ENCODE peak calls at places on chromosomes 13 and 19, in eight cellular contexts. C is HCT116; D is GM06990; O is lower lobe of right lung; N is BE2C; X is heart left ventricle; J is CD4-positive, alpha-beta T cell; T is lower leg skin. S is an unnamed sample.

GRCh38 chr13:28652002-28652401 is 6.9 kb upstream of the POMP start:
- DNase-seq in X (no peak), C (no peak), D (no peak), J (no peak), O (no peak), N (no peak), T (no peak), S (no peak)

GRCh38 chr19:38780443-38780842 is 7.1 kb upstream of the LGALS7 start:
- DNase-seq in X (no peak), C (no peak), T (no peak), N (no peak), D (no peak), J (no peak), O (peak; percentile 3), S (no peak)

GRCh38 chr13:102402292-102402691 is 444 bp upstream of the FGF14 start:
- DNase-seq in D (no peak), C (no peak), J (no peak), N (peak; percentile 91), O (no peak), X (peak; percentile 53), T (no peak), S (peak; percentile 51)

GRCh38 chr19:33622809-33623511 is 1.2 kb downstream of the CHST8 start:
- DNase-seq in O (no peak), N (peak; percentile 49), T (no peak), D (no peak), X (no peak), J (no peak), C (no peak), S (no peak)

GRCh38 chr13:114146629-114147028 is 14.2 kb upstream of the RASA3 start:
- DNase-seq in X (no peak), O (no peak), C (no peak), J (no peak), T (no peak), D (peak; percentile 44), N (peak; percentile 46), S (no peak)

GRCh38 chr19:5624741-5625140 is 1.9 kb downstream of the SAFB start:
- DNase-seq in X (no peak), J (no peak), T (no peak), N (no peak), O (no peak), C (no peak), D (no peak), S (no peak)

GRCh38 chr13:65856464-65856863 is 1373.7 kb downstream of the PCDH9 start:
- DNase-seq in X (no peak), O (no peak), D (no peak), J (no peak), C (no peak), N (no peak), T (no peak), S (no peak)

GRCh38 chr13:67278230-67278629 is 48.1 kb upstream of the PCDH9 start:
- DNase-seq in O (no peak), X (no peak), D (no peak), N (no peak), J (no peak), T (no peak), C (no peak), S (no peak)

GRCh38 chr13:101382086-101382485 is 34.2 kb downstream of the NALCN start:
- DNase-seq in O (no peak), T (no peak), J (no peak), C (no peak), D (no peak), N (no peak), X (no peak), S (no peak)

GRCh38 chr19:485583-486236 is 10.6 kb upstream of the MADCAM1 start:
- DNase-seq in T (peak; percentile 66), X (no peak), D (no peak), C (no peak), O (no peak), N (no peak), J (no peak), S (peak; percentile 30)

GRCh38 chr13:49296659-49297058 is 48.9 kb downstream of the CDADC1 start:
- DNase-seq in D (no peak), J (no peak), O (no peak), X (no peak), N (no peak), T (no peak), C (no peak), S (no peak)

GRCh38 chr13:33285420-33286124 is at the start of gene STARD13:
- DNase-seq in O (peak; percentile 90), J (no peak), D (peak; percentile 30), C (peak; percentile 59), N (peak; percentile 87), X (peak; percentile 92), T (peak; percentile 96), S (no peak)

GRCh38 chr13:111280666-111281577 is 39.5 kb upstream of the TEX29 start:
- DNase-seq in C (no peak), O (no peak), J (no peak), D (no peak), N (no peak), T (no peak), X (no peak), S (no peak)

GRCh38 chr13:41651413-41652068 is 194.2 kb downstream of the RGCC start:
- DNase-seq in X (no peak), C (no peak), N (no peak), J (no peak), D (no peak), T (peak; percentile 33), O (no peak), S (no peak)

GRCh38 chr13:97026759-97027555 is 32.7 kb upstream of the OXGR1 start:
- DNase-seq in N (no peak), X (no peak), C (no peak), O (no peak), J (no peak), T (no peak), D (no peak), S (no peak)

DNA sequence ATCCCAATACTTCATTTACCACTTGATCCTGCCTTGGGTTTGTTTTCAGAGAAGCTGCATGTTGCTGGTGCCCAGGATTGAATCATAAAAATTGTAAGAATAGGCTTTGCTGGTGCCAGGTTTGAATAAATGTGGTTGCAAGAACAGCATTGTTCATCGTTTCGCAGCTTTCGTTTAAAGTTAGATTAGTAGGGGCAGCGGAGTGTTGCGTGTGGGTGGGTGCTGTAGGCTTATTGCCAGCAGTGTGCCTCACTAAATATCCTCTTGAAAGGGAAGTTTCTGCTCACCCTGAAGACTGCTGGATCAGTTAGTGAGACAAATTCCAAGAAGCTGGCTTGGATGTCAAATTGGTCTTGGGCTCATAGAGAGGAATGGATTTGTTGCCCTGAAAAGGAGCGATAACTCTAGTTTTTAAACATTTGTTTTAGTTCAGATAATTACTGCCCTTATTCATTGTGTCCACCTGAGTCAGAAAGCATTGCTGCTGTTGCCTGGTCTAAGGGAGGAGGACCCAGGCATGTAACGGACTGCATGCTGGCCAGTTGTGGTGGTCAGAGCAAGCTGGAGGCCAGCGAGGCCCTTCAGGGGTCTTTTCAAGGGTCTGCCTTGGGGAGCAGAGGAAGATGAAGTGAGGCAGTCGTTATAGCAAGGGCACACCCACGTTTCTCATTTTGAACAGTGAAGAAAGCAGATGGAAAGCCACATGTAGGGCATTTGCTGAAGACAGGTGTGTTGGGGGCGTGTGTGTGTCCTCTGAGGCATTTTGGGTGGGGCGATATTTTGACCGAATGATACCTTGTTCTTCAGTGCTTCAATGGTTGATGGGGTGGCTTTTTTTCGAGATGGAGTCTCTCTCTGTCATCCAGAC is 8.5 kb downstream of the ILF3 start:
- DNase-seq in T (no peak), X (no peak), O (no peak), N (no peak), C (no peak), D (no peak), J (no peak), S (no peak)
- TF ChIP-seq CTCF in T (no peak), X (no peak), O (no peak), N (no peak), C (no peak), D (no peak), J (no peak), S (no peak)

GRCh38 chr19:4454952-4455738 is 2.4 kb downstream of the UBXN6 start:
- DNase-seq in X (no peak), C (no peak), T (peak; percentile 59), O (no peak), D (no peak), J (no peak), N (no peak), S (no peak)

GRCh38 chr19:4456843-4457653 is 546 bp downstream of the UBXN6 start:
- DNase-seq in D (no peak), O (peak; percentile 49), J (no peak), T (no peak), N (peak; percentile 80), X (no peak), C (no peak), S (peak; percentile 76)

GRCh38 chr19:4455742-4456565 is 1.6 kb downstream of the UBXN6 start:
- DNase-seq in J (no peak), T (no peak), D (no peak), X (no peak), C (no peak), N (peak; percentile 48), O (peak; percentile 59), S (no peak)

GRCh38 chr19:4456566-4456842 is 1.1 kb downstream of the UBXN6 start:
- DNase-seq in J (no peak), N (peak; percentile 47), D (no peak), C (no peak), T (no peak), X (no peak), O (peak; percentile 58), S (peak; percentile 91)

GRCh38 chr19:4457654-4458406 is at the start of gene UBXN6:
- DNase-seq in N (peak; percentile 98), D (peak; percentile 97), O (peak; percentile 100), X (peak; percentile 98), T (peak; percentile 97), J (peak; percentile 96), C (peak; percentile 92), S (peak; percentile 89)
- TF ChIP-seq CTCF in N (no peak), D (no peak), O (peak; percentile 12), X (no peak), T (no peak), J (no peak), C (no peak), S (no peak)

DNA sequence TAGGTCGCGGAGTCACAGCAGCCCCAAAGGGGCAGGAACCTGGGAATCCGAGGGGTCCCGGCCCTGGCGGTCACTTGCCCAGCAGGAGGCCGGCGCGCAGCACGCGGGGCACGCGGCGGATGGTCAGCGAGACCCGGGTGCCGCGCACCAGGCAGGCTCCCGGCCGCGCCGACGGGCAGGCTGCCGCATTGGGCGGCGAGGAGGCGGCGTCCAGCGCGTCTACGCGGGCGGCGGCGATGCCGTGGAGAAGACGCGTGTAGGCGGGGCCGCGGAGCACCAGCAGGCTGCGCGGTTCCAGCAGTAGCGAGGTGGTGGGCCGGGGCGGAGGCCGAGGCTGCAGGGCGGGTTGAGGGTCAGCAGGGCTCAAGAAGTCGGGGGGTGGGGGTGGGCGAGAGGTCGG is 607 bp upstream of the SYNE4 start:
- DNase-seq in D (peak; percentile 59), J (no peak), X (peak; percentile 80), C (no peak), N (peak; percentile 81), T (no peak), O (peak; percentile 82), S (peak; percentile 79)
- TF ChIP-seq CTCF in D (no peak), J (no peak), X (no peak), C (no peak), N (no peak), T (no peak), O (peak; percentile 8), S (no peak)

DNA sequence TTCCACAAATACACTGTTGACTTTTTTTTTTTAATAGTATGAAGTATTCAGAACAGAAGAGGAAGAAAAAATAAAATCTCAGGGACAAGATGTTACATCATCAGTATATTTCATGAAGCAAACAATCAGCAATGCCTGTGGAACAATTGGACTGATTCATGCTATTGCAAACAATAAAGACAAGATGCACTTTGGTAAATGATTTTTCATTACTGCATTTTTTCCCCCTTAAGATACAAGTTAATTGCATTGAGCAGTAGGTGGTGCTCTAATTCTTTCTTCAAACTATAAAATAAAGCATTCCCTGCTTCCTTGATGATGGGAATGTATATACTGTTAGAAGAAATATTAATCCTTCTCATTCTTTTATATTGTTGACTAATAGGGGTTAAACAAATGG is 17.1 kb downstream of the UCHL3 start:
- DNase-seq in D (no peak), J (no peak), N (no peak), C (no peak), T (no peak), O (no peak), X (no peak), S (no peak)
- TF ChIP-seq CTCF in D (peak; percentile 33), J (no peak), N (peak; percentile 22), C (peak; percentile 18), T (no peak), O (no peak), X (no peak), S (peak; percentile 51)